ENCODE peak calls at places on chromosomes 16 and 17, in four cellular contexts. S is RWPE1, N is SJCRH30, D is lung. U is an unnamed sample.

GRCh38 chr17:61388561-61389356 is 10.9 kb upstream of the TBX2 start:
- DNase-seq in D (no peak), S (no peak), N (no peak), U (no peak)

GRCh38 chr17:81219476-81220180 is 3.1 kb downstream of the CEP131 start:
- DNase-seq in N (no peak), S (no peak), D (no peak), U (no peak)

GRCh38 chr16:23060458-23061320 is 88.6 kb downstream of the USP31 start:
- DNase-seq in D (peak), N (peak), S (peak), U (peak)

GRCh38 chr17:72833113-72833512 is 259.4 kb downstream of the SLC39A11 start:
- DNase-seq in D (no peak), S (no peak), N (no peak), U (no peak)

GRCh38 chr16:84088695-84089395 is 27.9 kb downstream of the MBTPS1 start:
- DNase-seq in S (no peak), N (no peak), D (no peak), U (peak)

GRCh38 chr16:49923411-49923810 is 67.5 kb upstream of the ZNF423 start:
- DNase-seq in N (no peak), S (no peak), D (no peak), U (no peak)

GRCh38 chr17:39461911-39462641 is 790 bp downstream of the CDK12 start:
- DNase-seq in S (peak), D (no peak), N (no peak), U (peak)

GRCh38 chr16:80583466-80583865 is 42.7 kb downstream of the DYNLRB2 start:
- DNase-seq in N (no peak), D (no peak), S (no peak), U (no peak)

GRCh38 chr16:89660146-89660545 is 2.5 kb downstream of the SPATA33 start:
- DNase-seq in D (no peak), N (no peak), S (no peak), U (no peak)

GRCh38 chr16:48383204-48383876 is 1.9 kb downstream of the SIAH1 start:
- DNase-seq in N (peak), D (no peak), S (no peak), U (no peak)

GRCh38 chr16:54129810-54130209 is 156.8 kb downstream of the IRX3 start:
- DNase-seq in D (no peak), S (no peak), N (no peak), U (no peak)

GRCh38 chr16:10552998-10553491 is 27.4 kb downstream of the EMP2 start:
- DNase-seq in D (peak), S (no peak), N (no peak), U (peak)

GRCh38 chr17:81386646-81387234 is 8.5 kb upstream of the BAHCC1 start:
- DNase-seq in D (no peak), S (no peak), N (peak), U (no peak)

GRCh38 chr17:45857977-45858708 is 13.5 kb downstream of the SPPL2C start:
- DNase-seq in N (peak), D (no peak), S (peak), U (no peak)

GRCh38 chr16:15879255-15879804 is 9.1 kb downstream of the CEP20 start:
- DNase-seq in N (no peak), S (peak), D (no peak), U (no peak)

GRCh38 chr17:16987830-16988601 is 16.1 kb upstream of the TNFRSF13B start:
- DNase-seq in S (peak), N (peak), D (peak), U (peak)

GRCh38 chr17:74027539-74027938 is 175.9 kb upstream of the RPL38 start:
- DNase-seq in D (no peak), N (peak), S (no peak), U (no peak)

DNA sequence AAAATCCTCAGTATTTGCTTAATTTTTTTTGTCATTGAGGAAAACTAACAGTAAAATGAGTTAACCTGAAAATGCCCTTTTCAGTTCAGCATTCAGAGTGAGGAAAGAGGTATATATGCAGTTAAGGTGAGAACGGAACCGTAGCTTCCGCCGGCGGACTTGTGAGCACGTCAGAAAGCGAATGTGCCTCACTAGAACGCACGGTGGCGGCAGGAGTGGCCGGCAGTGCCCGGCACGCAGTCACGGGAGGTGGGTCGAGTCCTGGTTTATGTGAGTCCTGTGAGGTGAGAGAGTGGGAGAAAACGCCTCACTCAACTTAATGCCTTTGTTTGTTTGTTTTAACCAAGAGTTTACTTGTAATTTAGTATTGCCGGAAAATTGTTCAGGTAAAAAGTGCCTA is 6.1 kb downstream of the SEC14L1 start:
- DNase-seq in N (no peak), D (peak), S (no peak), U (peak)
- H3K27ac ChIP-seq in N (no peak), D (peak), S (no peak), U (peak)

DNA sequence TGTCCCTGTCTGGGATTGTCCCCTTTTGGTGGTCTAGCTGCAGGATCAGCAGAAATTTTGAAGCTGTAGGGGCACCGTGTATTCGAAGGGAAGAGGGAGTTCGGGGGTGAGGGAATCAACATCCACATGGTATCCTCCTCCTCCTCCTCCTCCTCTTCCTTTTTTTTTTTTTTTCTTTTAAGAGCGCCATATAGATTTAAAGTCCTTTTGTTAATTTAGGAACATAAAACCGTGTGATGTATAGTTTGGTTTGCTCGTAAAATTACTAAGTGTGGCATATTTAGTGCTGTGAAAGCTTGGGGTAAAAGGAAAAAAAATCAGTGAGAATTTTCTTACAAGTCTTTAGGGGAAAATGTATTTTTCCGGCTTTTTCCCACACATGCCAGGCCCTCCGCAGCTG is 50.1 kb upstream of the GSE1 start:
- DNase-seq in D (no peak), S (no peak), N (no peak), U (no peak)
- H3K27ac ChIP-seq in D (peak), S (peak), N (no peak), U (peak)

GRCh38 chr16:70737377-70738082 is 51.7 kb upstream of the MTSS2 start:
- DNase-seq in S (no peak), D (peak), N (peak), U (peak)

GRCh38 chr16:70738083-70738977 is 52.5 kb upstream of the MTSS2 start:
- DNase-seq in S (peak), D (peak), N (peak), U (peak)

GRCh38 chr16:70736454-70737376 is 50.9 kb upstream of the MTSS2 start:
- DNase-seq in N (no peak), D (no peak), S (no peak), U (no peak)

GRCh38 chr16:70734522-70734921 is 48.7 kb upstream of the MTSS2 start:
- DNase-seq in D (no peak), N (no peak), S (no peak), U (no peak)

GRCh38 chr16:70735141-70735979 is 49.5 kb upstream of the MTSS2 start:
- DNase-seq in D (no peak), S (no peak), N (peak), U (no peak)
- H3K27ac ChIP-seq in D (peak), S (peak), N (peak), U (peak)

GRCh38 chr17:15411556-15412198 is 55.7 kb downstream of the CDRT4 start:
- DNase-seq in D (no peak), N (no peak), S (no peak), U (no peak)

GRCh38 chr17:15413101-15413750 is 54.2 kb downstream of the CDRT4 start:
- DNase-seq in N (peak), D (no peak), S (no peak), U (no peak)

GRCh38 chr17:15418781-15419180 is 48.6 kb downstream of the CDRT4 start:
- DNase-seq in D (no peak), N (no peak), S (no peak), U (no peak)

GRCh38 chr17:15412606-15413005 is 54.8 kb downstream of the CDRT4 start:
- DNase-seq in S (no peak), N (peak), D (no peak), U (no peak)

GRCh38 chr17:15414502-15415348 is 52.7 kb downstream of the CDRT4 start:
- DNase-seq in N (peak), S (no peak), D (peak), U (peak)
- H3K27ac ChIP-seq in N (peak), S (no peak), D (no peak), U (peak)

DNA sequence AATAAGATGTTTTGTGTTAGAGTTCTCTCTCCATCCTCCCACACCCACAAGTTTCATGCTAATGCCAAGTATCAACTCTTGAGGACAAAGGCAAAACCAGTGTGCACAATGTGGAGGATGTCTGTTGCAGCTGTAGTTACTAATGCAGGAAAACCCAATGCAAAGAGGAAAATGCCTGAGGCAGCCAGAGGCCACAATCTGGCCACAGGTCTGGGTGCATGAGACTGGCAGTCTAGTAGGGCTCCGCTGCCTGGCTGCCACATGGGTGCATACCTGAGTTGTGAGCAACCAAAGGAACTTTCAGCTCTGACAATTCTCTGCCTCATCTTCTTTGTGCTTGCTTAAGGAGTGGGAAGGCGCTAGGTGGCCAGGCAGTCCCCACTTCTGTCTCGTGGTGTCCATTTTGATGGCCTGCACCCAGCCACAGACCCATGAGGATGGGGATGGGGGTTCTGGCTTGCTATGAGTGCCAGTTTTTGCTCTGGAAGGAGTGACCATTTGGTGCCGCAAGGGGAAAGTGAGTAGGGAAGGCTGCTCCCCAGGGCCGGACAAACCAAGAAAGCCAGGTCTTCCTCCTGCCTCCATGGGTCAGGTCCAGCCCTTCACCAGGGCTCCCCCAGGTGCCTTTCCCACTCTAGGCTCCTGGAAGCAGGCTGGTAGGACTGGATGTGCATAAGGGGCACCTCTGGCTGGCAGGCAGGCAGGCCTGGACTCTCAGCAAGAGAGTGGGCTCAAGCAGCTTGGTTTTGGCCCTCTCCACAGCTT is 4.2 kb upstream of the GFOD2 start:
- DNase-seq in D (no peak), S (peak), N (no peak), U (no peak)
- H3K27ac ChIP-seq in D (no peak), S (peak), N (no peak), U (no peak)

GRCh38 chr17:6711681-6712057 is 1.5 kb downstream of the SLC13A5 start:
- DNase-seq in D (no peak), N (no peak), S (no peak), U (no peak)

GRCh38 chr17:6711081-6711674 is 2.0 kb downstream of the SLC13A5 start:
- DNase-seq in S (no peak), N (no peak), D (no peak), U (no peak)

GRCh38 chr17:6712854-6713129 is 377 bp downstream of the SLC13A5 start:
- DNase-seq in S (no peak), N (no peak), D (no peak), U (no peak)

GRCh38 chr17:6713130-6713917 is at the start of gene SLC13A5:
- DNase-seq in N (no peak), S (no peak), D (no peak), U (peak)

DNA sequence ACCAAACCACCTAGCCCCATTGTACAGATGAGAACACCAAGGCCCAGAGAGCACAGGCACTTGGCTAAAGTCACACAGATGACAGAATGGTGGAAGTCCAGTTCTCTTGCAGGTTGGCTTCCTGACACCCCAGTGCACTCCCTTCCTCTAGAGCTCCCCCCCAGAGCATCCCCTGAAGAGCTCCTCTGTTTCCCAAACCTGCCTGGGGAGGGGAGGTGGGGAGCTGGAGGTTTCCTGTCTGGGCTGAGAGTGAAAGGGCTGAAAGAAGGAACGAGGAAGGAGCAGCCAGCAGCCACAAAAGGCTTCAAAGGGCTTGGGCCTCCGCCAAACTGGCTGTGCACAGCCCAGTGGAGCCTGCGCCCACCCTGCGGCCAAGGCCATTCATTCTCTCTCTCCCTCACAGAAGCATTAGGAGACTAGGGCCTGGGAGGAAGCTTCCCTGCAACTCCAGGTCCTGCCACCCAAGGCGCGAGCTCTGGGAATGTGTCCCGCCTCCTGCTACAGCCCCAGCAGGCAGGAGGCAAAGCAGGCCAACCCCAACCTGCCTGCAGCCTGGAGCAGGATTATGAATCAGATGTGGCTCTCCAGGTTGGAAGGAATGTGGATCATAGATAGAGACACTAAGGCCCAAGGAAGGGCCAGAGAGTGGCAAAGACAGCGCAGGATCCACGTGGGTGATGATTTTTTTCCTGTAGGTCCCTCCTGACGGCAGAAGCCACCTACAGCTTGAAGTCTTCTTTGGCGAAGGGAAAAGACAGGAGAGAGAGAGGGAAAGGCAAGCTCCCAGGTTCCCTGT is 913 bp downstream of the SLC13A5 start:
- DNase-seq in D (no peak), S (peak), N (no peak), U (no peak)
- H3K27ac ChIP-seq in D (no peak), S (peak), N (no peak), U (no peak)

GRCh38 chr16:71625113-71625850 is 702 bp upstream of the MARVELD3 start:
- DNase-seq in S (no peak), N (no peak), D (no peak), U (no peak)

GRCh38 chr16:71626858-71627213 is 852 bp downstream of the MARVELD3 start:
- DNase-seq in D (peak), N (no peak), S (peak), U (no peak)

GRCh38 chr16:71627631-71628236 is 1.8 kb downstream of the MARVELD3 start:
- DNase-seq in N (peak), S (no peak), D (no peak), U (no peak)

GRCh38 chr16:71628810-71629209 is 2.8 kb downstream of the MARVELD3 start:
- DNase-seq in D (no peak), N (peak), S (no peak), U (no peak)

DNA sequence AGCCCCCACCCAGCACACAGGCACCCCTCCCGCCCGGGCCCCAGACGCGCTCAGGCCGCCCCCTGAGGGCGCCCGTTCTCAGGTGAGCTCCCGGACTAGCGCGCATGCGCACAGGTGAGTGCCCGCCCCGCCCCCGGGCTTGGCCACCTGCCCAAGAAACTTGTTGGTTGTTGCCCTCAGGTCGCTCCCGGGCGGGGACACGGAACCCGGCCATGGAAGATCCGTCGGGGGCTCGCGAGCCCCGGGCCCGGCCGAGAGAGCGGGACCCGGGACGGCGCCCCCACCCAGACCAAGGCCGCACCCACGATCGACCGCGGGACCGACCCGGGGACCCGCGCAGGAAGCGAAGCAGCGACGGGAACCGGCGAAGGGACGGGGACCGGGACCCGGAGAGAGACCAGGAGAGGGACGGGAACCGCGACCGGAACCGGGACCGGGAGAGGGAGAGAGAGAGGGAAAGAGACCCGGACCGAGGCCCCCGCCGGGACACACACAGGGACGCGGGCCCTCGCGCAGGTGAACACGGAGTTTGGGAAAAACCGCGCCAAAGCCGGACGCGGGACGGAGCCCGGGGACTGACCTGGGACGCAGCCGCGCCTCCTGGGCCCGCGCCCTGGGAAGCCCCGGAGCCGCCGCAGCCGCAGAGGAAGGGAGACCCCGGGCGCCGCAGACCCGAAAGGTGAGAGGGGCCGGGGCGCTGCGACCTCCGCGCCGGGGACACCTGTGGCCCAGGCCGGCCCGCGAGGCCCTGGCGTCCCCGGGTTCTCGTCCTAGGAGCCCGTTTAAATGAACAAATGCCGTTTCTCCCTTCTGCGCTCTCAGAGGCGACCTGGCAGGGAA is at the start of gene MARVELD3:
- DNase-seq in D (peak), N (no peak), S (peak), U (peak)
- H3K27ac ChIP-seq in D (peak), N (no peak), S (no peak), U (no peak)

DNA sequence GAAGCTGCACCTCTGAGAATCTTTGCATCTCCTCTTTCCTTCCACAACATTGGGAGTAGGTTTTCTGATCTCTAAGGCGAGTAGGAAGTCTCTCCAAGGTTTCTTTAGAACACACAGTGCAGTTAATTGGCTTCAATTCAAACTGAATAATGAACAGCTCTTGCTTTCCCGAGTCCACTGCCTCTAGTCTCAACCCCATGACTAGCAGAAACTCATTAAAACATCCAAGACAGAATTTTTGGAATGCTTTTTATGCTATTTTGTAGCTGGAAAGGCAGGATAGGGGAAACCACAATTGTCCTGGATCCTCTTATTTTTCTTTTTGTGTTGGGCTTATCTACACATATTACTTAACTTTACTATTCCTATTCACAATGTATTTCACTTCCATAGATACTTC is 206.6 kb downstream of the CDH8 start:
- DNase-seq in D (no peak), N (no peak), S (no peak), U (no peak)
- H3K27ac ChIP-seq in D (no peak), N (no peak), S (no peak), U (no peak)

DNA sequence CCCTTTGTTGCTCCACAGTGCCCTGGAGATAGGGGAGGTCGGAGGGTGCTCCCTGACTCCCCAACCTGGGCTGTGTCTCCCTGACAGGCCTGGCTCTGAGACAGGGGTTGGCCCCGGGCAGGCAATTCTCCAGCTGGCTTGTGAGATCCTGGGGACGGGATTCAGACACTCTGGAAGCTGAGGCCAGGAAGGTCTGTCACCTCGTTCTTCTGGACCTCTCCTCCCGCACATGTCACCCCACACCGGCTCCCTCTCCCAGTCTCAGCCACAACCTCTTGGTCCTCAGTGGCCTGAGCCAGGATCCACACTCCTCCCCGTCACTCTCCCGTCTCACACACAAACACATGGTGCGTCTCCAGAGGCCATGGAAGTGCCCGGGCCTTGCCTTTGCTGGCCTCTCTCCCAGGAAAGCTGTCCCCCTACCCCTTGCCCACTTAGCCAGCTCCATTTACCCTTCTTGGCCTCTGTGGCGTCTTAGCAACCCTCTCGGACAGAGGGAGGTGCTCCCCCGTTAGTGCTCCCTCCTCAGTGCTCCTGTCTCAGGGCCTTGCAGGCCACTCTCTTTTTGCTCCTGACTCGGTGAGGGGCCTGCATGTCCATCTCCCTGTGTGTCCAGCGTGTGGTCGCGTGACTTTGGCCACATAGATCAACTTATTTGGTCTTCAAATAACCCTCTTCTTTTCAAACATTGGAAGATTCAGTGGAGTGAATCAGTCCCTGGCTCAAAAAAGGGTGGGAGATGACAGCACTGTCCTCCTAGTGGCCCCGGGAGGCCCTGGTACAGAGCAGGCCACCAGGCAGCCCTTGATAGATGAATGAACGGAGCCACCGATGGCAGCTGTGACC is 747 bp downstream of the ADGRG3 start:
- DNase-seq in S (no peak), D (no peak), N (no peak), U (no peak)
- H3K27ac ChIP-seq in S (no peak), D (peak), N (no peak), U (no peak)